ENCODE peak calls at places on chromosomes 1 and 21, in six cellular contexts. One of them, this sample, is unnamed.

GRCh38 chr1:160862151-160863061 is at the start of gene CD244:
- DNase-seq in PC-3: peak
- DNase-seq in K562: no peak
- DNase-seq in neural progenitor cell: no peak
- DNase-seq in neuronal stem cell: no peak
- DNase-seq in HCT116: no peak
- DNase-seq in this sample: peak

GRCh38 chr1:74697832-74698231 is 24.2 kb upstream of the ERICH3 start:
- DNase-seq in neuronal stem cell: no peak
- DNase-seq in HCT116: no peak
- DNase-seq in neural progenitor cell: no peak
- DNase-seq in K562: no peak
- DNase-seq in PC-3: no peak
- DNase-seq in this sample: no peak

GRCh38 chr1:182181167-182181572 is 119.7 kb upstream of the ZNF648 start:
- DNase-seq in neural progenitor cell: no peak
- DNase-seq in neuronal stem cell: no peak
- DNase-seq in HCT116: peak
- DNase-seq in K562: no peak
- DNase-seq in PC-3: peak
- DNase-seq in this sample: no peak

GRCh38 chr1:110672753-110673108 is 2.0 kb downstream of the KCNA3 start:
- DNase-seq in neuronal stem cell: no peak
- DNase-seq in K562: no peak
- DNase-seq in PC-3: no peak
- DNase-seq in HCT116: no peak
- DNase-seq in neural progenitor cell: no peak
- DNase-seq in this sample: no peak

GRCh38 chr21:33374080-33374873 is 28.9 kb upstream of the IFNGR2 start:
- DNase-seq in neuronal stem cell: no peak
- DNase-seq in neural progenitor cell: peak
- DNase-seq in PC-3: peak
- DNase-seq in HCT116: peak
- DNase-seq in K562: peak
- DNase-seq in this sample: no peak

GRCh38 chr1:221961532-221962292 is 219.8 kb upstream of the DUSP10 start:
- DNase-seq in K562: peak
- DNase-seq in neural progenitor cell: no peak
- DNase-seq in PC-3: peak
- DNase-seq in HCT116: peak
- DNase-seq in neuronal stem cell: no peak
- DNase-seq in this sample: no peak

GRCh38 chr1:10304295-10304694 is 93.9 kb downstream of the KIF1B start:
- DNase-seq in neuronal stem cell: no peak
- DNase-seq in neural progenitor cell: no peak
- DNase-seq in K562: no peak
- DNase-seq in HCT116: no peak
- DNase-seq in PC-3: no peak
- DNase-seq in this sample: no peak

GRCh38 chr1:222704260-222704659 is 8.0 kb downstream of the AIDA start:
- DNase-seq in neural progenitor cell: no peak
- DNase-seq in K562: no peak
- DNase-seq in neuronal stem cell: no peak
- DNase-seq in PC-3: no peak
- DNase-seq in HCT116: no peak
- DNase-seq in this sample: no peak

GRCh38 chr1:192592493-192592892 is 16.9 kb downstream of the RGS1 start:
- DNase-seq in neuronal stem cell: no peak
- DNase-seq in neural progenitor cell: no peak
- DNase-seq in HCT116: no peak
- DNase-seq in PC-3: no peak
- DNase-seq in K562: no peak
- DNase-seq in this sample: no peak

GRCh38 chr1:187928288-187928687 is 1099.5 kb downstream of the PLA2G4A start:
- DNase-seq in K562: no peak
- DNase-seq in neural progenitor cell: peak
- DNase-seq in PC-3: peak
- DNase-seq in HCT116: peak
- DNase-seq in neuronal stem cell: peak
- DNase-seq in this sample: peak

GRCh38 chr1:234533034-234533571 is 54.1 kb upstream of the TARBP1 start:
- DNase-seq in neural progenitor cell: no peak
- DNase-seq in K562: no peak
- DNase-seq in PC-3: peak
- DNase-seq in neuronal stem cell: no peak
- DNase-seq in HCT116: no peak
- DNase-seq in this sample: peak

GRCh38 chr21:46413365-46413696 is 45.4 kb upstream of the DIP2A start:
- DNase-seq in K562: no peak
- DNase-seq in neuronal stem cell: no peak
- DNase-seq in neural progenitor cell: no peak
- DNase-seq in HCT116: no peak
- DNase-seq in PC-3: no peak
- DNase-seq in this sample: no peak

GRCh38 chr1:81231729-81232038 is 569.0 kb upstream of the ADGRL2 start:
- DNase-seq in neural progenitor cell: no peak
- DNase-seq in PC-3: no peak
- DNase-seq in neuronal stem cell: no peak
- DNase-seq in HCT116: no peak
- DNase-seq in K562: no peak
- DNase-seq in this sample: no peak

GRCh38 chr1:226123591-226124471 is 61.3 kb downstream of the H3-3A start:
- DNase-seq in PC-3: peak
- DNase-seq in neural progenitor cell: no peak
- DNase-seq in neuronal stem cell: no peak
- DNase-seq in K562: no peak
- DNase-seq in HCT116: no peak
- DNase-seq in this sample: no peak

GRCh38 chr21:33441489-33442477 is 38.0 kb downstream of the TMEM50B start:
- DNase-seq in PC-3: peak
- DNase-seq in K562: no peak
- DNase-seq in neuronal stem cell: no peak
- DNase-seq in neural progenitor cell: no peak
- DNase-seq in HCT116: no peak
- DNase-seq in this sample: peak

GRCh38 chr1:39892611-39893595 is 8.8 kb downstream of the MYCL start:
- DNase-seq in K562: peak
- DNase-seq in PC-3: peak
- DNase-seq in HCT116: no peak
- DNase-seq in neural progenitor cell: peak
- DNase-seq in neuronal stem cell: peak
- DNase-seq in this sample: peak

GRCh38 chr1:39890267-39890666 is 7.0 kb upstream of the TRIT1 start:
- DNase-seq in neuronal stem cell: no peak
- DNase-seq in HCT116: no peak
- DNase-seq in PC-3: no peak
- DNase-seq in neural progenitor cell: no peak
- DNase-seq in K562: no peak
- DNase-seq in this sample: no peak

GRCh38 chr1:39886757-39887231 is 3.5 kb upstream of the TRIT1 start:
- DNase-seq in PC-3: no peak
- DNase-seq in HCT116: no peak
- DNase-seq in K562: no peak
- DNase-seq in neuronal stem cell: no peak
- DNase-seq in neural progenitor cell: no peak
- DNase-seq in this sample: peak

GRCh38 chr1:39895096-39895495 is 6.6 kb downstream of the MYCL start:
- DNase-seq in K562: no peak
- DNase-seq in neural progenitor cell: no peak
- DNase-seq in HCT116: no peak
- DNase-seq in neuronal stem cell: no peak
- DNase-seq in PC-3: no peak
- DNase-seq in this sample: peak

DNA sequence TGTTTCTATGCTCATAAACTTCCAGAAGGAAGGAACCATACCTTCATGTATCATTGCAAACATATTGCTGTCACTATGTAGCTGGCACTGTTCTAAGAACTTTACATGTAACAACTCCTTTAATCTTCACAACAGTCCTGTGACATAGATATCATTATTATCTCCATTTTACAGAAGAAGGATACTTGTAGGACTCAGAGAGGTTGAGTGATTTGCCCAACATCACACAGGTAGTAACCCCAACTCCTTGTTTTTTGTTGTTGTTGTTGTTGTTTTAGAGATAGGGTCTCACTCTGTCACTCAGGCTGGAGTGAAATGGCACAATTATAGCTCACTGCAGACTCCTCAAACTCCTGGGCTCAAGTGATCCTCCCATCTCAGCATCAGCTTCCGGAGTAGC is 7.6 kb upstream of the TRIT1 start:
- DNase-seq in neural progenitor cell: no peak
- DNase-seq in K562: no peak
- DNase-seq in PC-3: no peak
- DNase-seq in neuronal stem cell: no peak
- DNase-seq in HCT116: no peak
- DNase-seq in this sample: no peak
- H2AFZ ChIP-seq in neural progenitor cell: no peak
- H2AFZ ChIP-seq in K562: peak
- H2AFZ ChIP-seq in PC-3: no peak
- H2AFZ ChIP-seq in neuronal stem cell: no peak
- H2AFZ ChIP-seq in HCT116: no peak
- H2AFZ ChIP-seq in this sample: no peak

GRCh38 chr1:93738926-93739325 is 57.3 kb upstream of the BCAR3 start:
- DNase-seq in neural progenitor cell: no peak
- DNase-seq in PC-3: no peak
- DNase-seq in HCT116: no peak
- DNase-seq in neuronal stem cell: no peak
- DNase-seq in K562: no peak
- DNase-seq in this sample: peak
- H2AFZ ChIP-seq in neural progenitor cell: no peak
- H2AFZ ChIP-seq in PC-3: no peak
- H2AFZ ChIP-seq in HCT116: no peak
- H2AFZ ChIP-seq in neuronal stem cell: no peak
- H2AFZ ChIP-seq in K562: no peak
- H2AFZ ChIP-seq in this sample: no peak

DNA sequence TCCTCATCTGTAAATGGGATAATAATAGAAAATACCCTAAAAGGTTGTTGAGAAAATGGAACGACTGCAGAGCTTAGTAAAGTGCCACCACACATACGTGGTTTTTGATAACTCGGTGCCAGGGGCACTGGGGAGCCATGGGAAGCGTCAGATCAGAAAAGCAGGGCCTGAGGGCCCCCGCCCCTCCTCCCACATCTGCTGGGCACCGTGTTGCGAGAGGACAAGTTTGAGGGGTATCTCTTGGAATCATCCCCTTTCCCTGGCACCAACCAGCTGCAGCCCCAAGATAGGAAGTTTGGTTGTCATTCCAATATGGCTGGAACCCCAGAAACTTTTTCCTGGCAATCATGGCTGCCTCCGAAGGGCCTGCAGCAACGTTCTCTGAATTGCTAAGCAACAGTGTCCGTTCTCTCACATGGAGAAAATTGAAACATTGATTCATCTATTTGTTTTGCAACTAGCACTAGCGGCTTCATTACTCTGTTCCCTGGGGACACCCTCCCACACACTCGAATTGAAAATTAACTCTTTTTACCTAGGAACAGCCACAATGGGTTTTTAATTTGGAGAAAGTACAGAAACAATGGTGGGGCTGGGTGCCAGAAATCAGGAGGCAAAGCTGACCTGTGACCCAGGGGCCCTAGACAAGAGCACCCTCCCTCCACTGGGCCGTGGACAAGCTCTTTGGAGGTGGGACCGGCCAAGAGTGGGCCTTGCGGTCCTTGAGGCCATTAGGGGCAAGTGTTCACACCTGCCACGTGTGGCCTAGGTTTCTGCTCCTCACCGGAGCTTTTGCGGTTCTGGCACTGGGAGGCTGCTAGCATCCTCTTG is 190.0 kb upstream of the VAMP3 start:
- DNase-seq in PC-3: no peak
- DNase-seq in neural progenitor cell: no peak
- DNase-seq in HCT116: no peak
- DNase-seq in K562: no peak
- DNase-seq in neuronal stem cell: no peak
- DNase-seq in this sample: no peak
- H2AFZ ChIP-seq in PC-3: no peak
- H2AFZ ChIP-seq in neural progenitor cell: no peak
- H2AFZ ChIP-seq in HCT116: no peak
- H2AFZ ChIP-seq in K562: no peak
- H2AFZ ChIP-seq in neuronal stem cell: no peak
- H2AFZ ChIP-seq in this sample: no peak

GRCh38 chr1:202343652-202344349 is 2.1 kb upstream of the UBE2T start:
- DNase-seq in PC-3: peak
- DNase-seq in neural progenitor cell: peak
- DNase-seq in neuronal stem cell: peak
- DNase-seq in HCT116: peak
- DNase-seq in K562: peak
- DNase-seq in this sample: peak
- H2AFZ ChIP-seq in PC-3: peak
- H2AFZ ChIP-seq in neural progenitor cell: peak
- H2AFZ ChIP-seq in neuronal stem cell: peak
- H2AFZ ChIP-seq in HCT116: peak
- H2AFZ ChIP-seq in K562: peak
- H2AFZ ChIP-seq in this sample: no peak

DNA sequence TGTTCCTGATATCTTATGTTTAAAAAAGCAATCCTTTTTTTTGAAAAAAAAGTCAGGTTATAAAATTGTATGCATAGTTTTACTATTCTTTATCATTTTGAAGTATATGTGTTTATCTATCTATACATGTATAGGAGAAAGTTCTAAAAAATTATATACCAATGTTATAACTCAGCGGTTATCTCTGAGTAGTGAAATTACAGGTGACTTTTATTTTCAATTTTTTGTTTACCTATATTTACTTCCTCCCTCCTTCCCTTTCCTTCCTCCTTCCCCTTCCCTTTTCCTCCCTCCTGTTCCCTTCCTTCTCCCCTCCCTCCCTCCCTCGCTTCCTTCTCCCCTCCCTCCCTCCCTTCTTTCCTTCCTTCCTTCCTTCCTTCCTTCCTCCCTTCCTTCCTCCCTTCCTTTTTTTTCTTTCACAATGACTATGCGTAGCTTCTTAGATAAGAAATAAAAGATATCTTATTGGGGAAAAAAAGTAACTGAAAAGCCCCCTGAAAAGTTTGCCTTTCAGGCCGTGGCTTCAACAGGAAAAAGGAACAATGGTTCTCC is 77.1 kb downstream of the ABCA4 start:
- DNase-seq in HCT116: no peak
- DNase-seq in neuronal stem cell: no peak
- DNase-seq in PC-3: no peak
- DNase-seq in K562: no peak
- DNase-seq in neural progenitor cell: no peak
- DNase-seq in this sample: no peak
- H2AFZ ChIP-seq in HCT116: no peak
- H2AFZ ChIP-seq in neuronal stem cell: peak
- H2AFZ ChIP-seq in PC-3: peak
- H2AFZ ChIP-seq in K562: no peak
- H2AFZ ChIP-seq in neural progenitor cell: peak
- H2AFZ ChIP-seq in this sample: no peak

This sample was measured in trophoblast cell.